ENCODE peak calls at places on chromosome 5, in five cellular contexts. One of them, this sample, is unnamed.
A peak's percentile ranks its signal among the peaks of the same experiment; 100 is the strongest.

GRCh38 chr5:165244407-165244806 is 1739.0 kb downstream of the MAT2B start:
- DNase-seq in mammary epithelial cell: no peak
- DNase-seq in heart left ventricle: no peak
- DNase-seq in heart right ventricle: no peak
- DNase-seq in SK-N-SH: no peak
- DNase-seq in this sample: no peak

GRCh38 chr5:54861212-54861894 is 124.0 kb downstream of the ESM1 start:
- DNase-seq in mammary epithelial cell: no peak
- DNase-seq in heart left ventricle: no peak
- DNase-seq in heart right ventricle: no peak
- DNase-seq in SK-N-SH: no peak
- DNase-seq in this sample: no peak

GRCh38 chr5:6712136-6712581 is 1.1 kb upstream of the TENT4A start:
- DNase-seq in mammary epithelial cell: peak; percentile 51
- DNase-seq in heart left ventricle: peak; percentile 53
- DNase-seq in heart right ventricle: peak; percentile 58
- DNase-seq in SK-N-SH: peak; percentile 66
- DNase-seq in this sample: peak; percentile 45

GRCh38 chr5:61919920-61920319 is 386.1 kb upstream of the KIF2A start:
- DNase-seq in mammary epithelial cell: peak; percentile 94
- DNase-seq in heart left ventricle: no peak
- DNase-seq in heart right ventricle: no peak
- DNase-seq in SK-N-SH: no peak
- DNase-seq in this sample: peak; percentile 36

GRCh38 chr5:147509041-147509709 is 693 bp downstream of the DPYSL3 start:
- DNase-seq in mammary epithelial cell: peak; percentile 19
- DNase-seq in heart left ventricle: peak; percentile 49
- DNase-seq in heart right ventricle: peak; percentile 29
- DNase-seq in SK-N-SH: peak; percentile 58
- DNase-seq in this sample: no peak

GRCh38 chr5:65203746-65204145 is 278.0 kb downstream of the ADAMTS6 start:
- DNase-seq in mammary epithelial cell: peak; percentile 90
- DNase-seq in heart left ventricle: no peak
- DNase-seq in heart right ventricle: no peak
- DNase-seq in SK-N-SH: no peak
- DNase-seq in this sample: no peak

GRCh38 chr5:168612996-168613395 is 33.8 kb upstream of the PANK3 start:
- DNase-seq in mammary epithelial cell: no peak
- DNase-seq in heart left ventricle: no peak
- DNase-seq in heart right ventricle: no peak
- DNase-seq in SK-N-SH: no peak
- DNase-seq in this sample: no peak

GRCh38 chr5:39175273-39175955 is 43.9 kb downstream of the FYB1 start:
- DNase-seq in mammary epithelial cell: no peak
- DNase-seq in heart left ventricle: no peak
- DNase-seq in heart right ventricle: no peak
- DNase-seq in SK-N-SH: no peak
- DNase-seq in this sample: no peak

GRCh38 chr5:68046445-68046844 is 169.1 kb upstream of the PIK3R1 start:
- DNase-seq in mammary epithelial cell: peak; percentile 96
- DNase-seq in heart left ventricle: no peak
- DNase-seq in heart right ventricle: no peak
- DNase-seq in SK-N-SH: no peak
- DNase-seq in this sample: no peak

GRCh38 chr5:107869459-107870115 is 198.8 kb upstream of the EFNA5 start:
- DNase-seq in mammary epithelial cell: peak; percentile 68
- DNase-seq in heart left ventricle: no peak
- DNase-seq in heart right ventricle: no peak
- DNase-seq in SK-N-SH: no peak
- DNase-seq in this sample: no peak

GRCh38 chr5:55691265-55692105 is 20.6 kb downstream of the SLC38A9 start:
- DNase-seq in mammary epithelial cell: peak; percentile 31
- DNase-seq in heart left ventricle: no peak
- DNase-seq in heart right ventricle: no peak
- DNase-seq in SK-N-SH: peak; percentile 65
- DNase-seq in this sample: no peak

GRCh38 chr5:54556136-54556535 is 38.6 kb downstream of the SNX18 start:
- DNase-seq in mammary epithelial cell: no peak
- DNase-seq in heart left ventricle: no peak
- DNase-seq in heart right ventricle: no peak
- DNase-seq in SK-N-SH: no peak
- DNase-seq in this sample: no peak

GRCh38 chr5:150347003-150347402 is 10.5 kb upstream of the TCOF1 start:
- DNase-seq in mammary epithelial cell: no peak
- DNase-seq in heart left ventricle: no peak
- DNase-seq in heart right ventricle: no peak
- DNase-seq in SK-N-SH: no peak
- DNase-seq in this sample: no peak

GRCh38 chr5:35644543-35644942 is 26.9 kb downstream of the SPEF2 start:
- DNase-seq in mammary epithelial cell: peak; percentile 33
- DNase-seq in heart left ventricle: no peak
- DNase-seq in heart right ventricle: no peak
- DNase-seq in SK-N-SH: no peak
- DNase-seq in this sample: no peak

GRCh38 chr5:71482132-71482531 is 26.7 kb downstream of the BDP1 start:
- DNase-seq in mammary epithelial cell: peak; percentile 58
- DNase-seq in heart left ventricle: no peak
- DNase-seq in heart right ventricle: no peak
- DNase-seq in SK-N-SH: no peak
- DNase-seq in this sample: no peak

GRCh38 chr5:174503461-174504265 is 220.7 kb upstream of the MSX2 start:
- DNase-seq in mammary epithelial cell: peak; percentile 84
- DNase-seq in heart left ventricle: no peak
- DNase-seq in heart right ventricle: no peak
- DNase-seq in SK-N-SH: no peak
- DNase-seq in this sample: no peak

GRCh38 chr5:74625742-74626241 is 14.7 kb downstream of the ENC1 start:
- DNase-seq in mammary epithelial cell: peak; percentile 79
- DNase-seq in heart left ventricle: no peak
- DNase-seq in heart right ventricle: no peak
- DNase-seq in SK-N-SH: peak; percentile 33
- DNase-seq in this sample: no peak

GRCh38 chr5:39190311-39191102 is 28.9 kb downstream of the FYB1 start:
- DNase-seq in mammary epithelial cell: no peak
- DNase-seq in heart left ventricle: no peak
- DNase-seq in heart right ventricle: no peak
- DNase-seq in SK-N-SH: no peak
- DNase-seq in this sample: no peak

GRCh38 chr5:92861531-92862285 is 719.3 kb downstream of the NR2F1-AS1 start:
- DNase-seq in mammary epithelial cell: no peak
- DNase-seq in heart left ventricle: no peak
- DNase-seq in heart right ventricle: no peak
- DNase-seq in SK-N-SH: no peak
- DNase-seq in this sample: no peak

GRCh38 chr5:84303315-84303714 is 81.4 kb downstream of the EDIL3 start:
- DNase-seq in mammary epithelial cell: no peak
- DNase-seq in heart left ventricle: no peak
- DNase-seq in heart right ventricle: no peak
- DNase-seq in SK-N-SH: no peak
- DNase-seq in this sample: no peak

GRCh38 chr5:41519801-41520200 is 9.4 kb upstream of the PLCXD3 start:
- DNase-seq in mammary epithelial cell: no peak
- DNase-seq in heart left ventricle: no peak
- DNase-seq in heart right ventricle: no peak
- DNase-seq in SK-N-SH: no peak
- DNase-seq in this sample: no peak

DNA sequence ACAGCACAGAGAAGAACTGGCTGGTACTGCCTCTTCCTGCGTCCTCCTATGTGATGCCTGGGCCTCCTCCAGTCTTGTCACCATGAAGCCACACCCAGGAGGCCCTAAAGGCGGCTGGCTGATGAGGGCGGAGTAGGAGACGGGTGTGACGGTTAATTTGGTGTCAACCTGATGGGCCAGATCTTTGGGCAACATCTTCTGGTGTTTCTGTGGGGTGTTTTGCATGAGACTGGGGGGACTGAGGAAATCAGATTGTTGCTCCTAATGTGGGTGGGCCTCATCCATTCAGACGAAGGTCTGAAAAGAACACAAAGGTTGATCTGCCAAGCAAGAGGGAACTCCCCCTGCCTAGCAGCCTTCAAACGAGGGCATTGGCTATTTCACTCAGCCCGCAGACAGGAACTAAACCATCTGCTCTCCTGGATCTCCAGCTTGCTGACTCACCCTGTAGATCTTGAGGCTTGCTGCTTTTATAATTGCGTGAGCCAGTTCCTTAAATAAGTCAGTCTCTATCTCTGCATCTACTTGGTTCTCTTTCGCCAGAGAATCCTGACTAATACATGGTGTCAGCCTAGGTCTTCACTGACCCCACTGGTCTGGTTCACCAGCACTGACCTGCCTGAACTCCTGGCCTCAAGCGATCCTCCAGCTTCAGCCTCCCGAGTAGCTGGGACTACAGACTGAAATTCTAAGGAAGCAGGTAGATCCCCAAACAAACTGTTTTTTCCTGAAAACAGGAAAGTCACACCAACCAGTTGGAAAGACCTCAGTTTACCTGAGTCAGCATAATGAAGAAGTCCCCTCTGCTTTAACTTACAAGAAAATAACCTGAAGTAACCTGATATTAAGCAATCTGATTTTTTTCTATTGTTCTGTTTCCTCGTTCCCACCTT is 12.8 kb upstream of the ZFP62 start:
- DNase-seq in mammary epithelial cell: no peak
- DNase-seq in heart left ventricle: no peak
- DNase-seq in heart right ventricle: no peak
- DNase-seq in SK-N-SH: no peak
- DNase-seq in this sample: no peak
- H3K4me3 ChIP-seq in mammary epithelial cell: no peak overlapping the region
- H3K4me3 ChIP-seq in heart left ventricle: no peak overlapping the region
- H3K4me3 ChIP-seq in heart right ventricle: no peak overlapping the region
- H3K4me3 ChIP-seq in SK-N-SH: no peak overlapping the region
- H3K4me3 ChIP-seq in this sample: no peak overlapping the region

GRCh38 chr5:23484094-23484493 is 23.3 kb upstream of the PRDM9 start:
- DNase-seq in mammary epithelial cell: no peak
- DNase-seq in heart left ventricle: no peak
- DNase-seq in heart right ventricle: no peak
- DNase-seq in SK-N-SH: no peak
- DNase-seq in this sample: no peak
- H3K27ac ChIP-seq in mammary epithelial cell: no peak overlapping the region
- H3K27ac ChIP-seq in heart left ventricle: no peak overlapping the region
- H3K27ac ChIP-seq in heart right ventricle: no peak overlapping the region
- H3K27ac ChIP-seq in SK-N-SH: no peak overlapping the region
- H3K27ac ChIP-seq in this sample: no peak overlapping the region

GRCh38 chr5:178642351-178642909 is 15.6 kb upstream of the CLK4 start:
- DNase-seq in mammary epithelial cell: peak; percentile 98
- DNase-seq in heart left ventricle: no peak
- DNase-seq in heart right ventricle: no peak
- DNase-seq in SK-N-SH: peak; percentile 26
- DNase-seq in this sample: no peak
- H3K4me3 ChIP-seq in mammary epithelial cell: no peak overlapping the region
- H3K4me3 ChIP-seq in heart left ventricle: no peak overlapping the region
- H3K4me3 ChIP-seq in heart right ventricle: no peak overlapping the region
- H3K4me3 ChIP-seq in SK-N-SH: no peak overlapping the region
- H3K4me3 ChIP-seq in this sample: no peak overlapping the region

GRCh38 chr5:95664204-95664786 is 17.7 kb downstream of the RFESD start:
- DNase-seq in mammary epithelial cell: peak; percentile 18
- DNase-seq in heart left ventricle: no peak
- DNase-seq in heart right ventricle: no peak
- DNase-seq in SK-N-SH: no peak
- DNase-seq in this sample: no peak
- H3K27ac ChIP-seq in mammary epithelial cell: no peak overlapping the region
- H3K27ac ChIP-seq in heart left ventricle: peak overlapping the region; percentile 37
- H3K27ac ChIP-seq in heart right ventricle: no peak overlapping the region
- H3K27ac ChIP-seq in SK-N-SH: peak overlapping the region; percentile 34
- H3K27ac ChIP-seq in this sample: no peak overlapping the region

GRCh38 chr5:11902304-11902703 is 1.9 kb downstream of the CTNND2 start:
- DNase-seq in mammary epithelial cell: no peak
- DNase-seq in heart left ventricle: no peak
- DNase-seq in heart right ventricle: no peak
- DNase-seq in SK-N-SH: no peak
- DNase-seq in this sample: no peak

GRCh38 chr5:11904270-11904906 is at the start of gene CTNND2:
- DNase-seq in mammary epithelial cell: peak; percentile 20
- DNase-seq in heart left ventricle: peak; percentile 62
- DNase-seq in heart right ventricle: peak; percentile 18
- DNase-seq in SK-N-SH: peak; percentile 72
- DNase-seq in this sample: peak; percentile 37

GRCh38 chr5:11905209-11905608 is 963 bp upstream of the CTNND2 start:
- DNase-seq in mammary epithelial cell: no peak
- DNase-seq in heart left ventricle: no peak
- DNase-seq in heart right ventricle: no peak
- DNase-seq in SK-N-SH: no peak
- DNase-seq in this sample: no peak

GRCh38 chr5:11903614-11904269 is 504 bp downstream of the CTNND2 start:
- DNase-seq in mammary epithelial cell: no peak
- DNase-seq in heart left ventricle: peak; percentile 26
- DNase-seq in heart right ventricle: peak; percentile 21
- DNase-seq in SK-N-SH: peak; percentile 68
- DNase-seq in this sample: no peak

GRCh38 chr5:11903121-11903613 is 1.1 kb downstream of the CTNND2 start:
- DNase-seq in mammary epithelial cell: no peak
- DNase-seq in heart left ventricle: peak; percentile 60
- DNase-seq in heart right ventricle: no peak
- DNase-seq in SK-N-SH: no peak
- DNase-seq in this sample: no peak
- H3K4me3 ChIP-seq in mammary epithelial cell: no peak overlapping the region
- H3K4me3 ChIP-seq in heart left ventricle: peak overlapping the region; percentile 59
- H3K4me3 ChIP-seq in heart right ventricle: peak overlapping the region; percentile 38
- H3K4me3 ChIP-seq in SK-N-SH: no peak overlapping the region
- H3K4me3 ChIP-seq in this sample: no peak overlapping the region